ENCODE peak calls at places on chromosomes 4 and X, in eight cellular contexts. J is PC-9, W is hepatocyte, U is fibroblast of lung, T is DND-41, G is PC-3, B is endothelial cell of umbilical vein, Z is mammary epithelial cell. H is an unnamed sample.

GRCh38 chrX:140501321-140501720 is 3.5 kb downstream of the SOX3 start:
- DNase-seq in G (no peak), T (no peak), B (no peak), U (no peak), J (no peak), Z (no peak), W (no peak), H (peak)

GRCh38 chr4:153083447-153083921 is 120.8 kb upstream of the TRIM2 start:
- DNase-seq in Z (peak), G (peak), T (peak), U (peak), W (peak), B (peak), J (peak), H (peak)

GRCh38 chr4:97911236-97911906 is 231.9 kb downstream of the STPG2 start:
- DNase-seq in B (no peak), W (no peak), Z (no peak), J (no peak), G (no peak), T (no peak), U (no peak), H (peak)

GRCh38 chr4:22237846-22238513 is 277.9 kb downstream of the ADGRA3 start:
- DNase-seq in U (peak), B (no peak), G (no peak), W (peak), Z (no peak), J (no peak), T (no peak), H (peak)

GRCh38 chr4:38752393-38752961 is 30.3 kb downstream of the TLR10 start:
- DNase-seq in Z (peak), B (peak), U (peak), T (no peak), J (no peak), G (no peak), W (no peak), H (peak)

GRCh38 chr4:38939150-38939549 is 71.5 kb downstream of the FAM114A1 start:
- DNase-seq in W (no peak), G (no peak), U (no peak), T (no peak), B (no peak), J (no peak), Z (no peak), H (no peak)

GRCh38 chrX:152813211-152813610 is 17.3 kb downstream of the CETN2 start:
- DNase-seq in U (no peak), Z (no peak), B (no peak), G (no peak), J (no peak), W (no peak), T (no peak), H (no peak)

GRCh38 chr4:139651282-139652194 is 14.1 kb upstream of the MGST2 start:
- DNase-seq in T (peak), W (peak), B (peak), J (peak), U (peak), Z (peak), G (peak), H (peak)

GRCh38 chr4:69524708-69525107 is 29.0 kb upstream of the UGT2B4 start:
- DNase-seq in G (no peak), Z (no peak), W (no peak), T (no peak), B (no peak), J (no peak), U (peak), H (peak)

GRCh38 chrX:57241967-57242366 is 44.5 kb upstream of the FAAH2 start:
- DNase-seq in W (no peak), U (no peak), Z (no peak), B (no peak), J (no peak), G (peak), T (no peak), H (no peak)

GRCh38 chr4:3026531-3026930 is 47.8 kb downstream of the HTT-AS start:
- DNase-seq in W (no peak), U (no peak), J (no peak), G (no peak), T (no peak), Z (no peak), B (no peak), H (no peak)

GRCh38 chr4:33625762-33626161 is 2618.6 kb downstream of the ARAP2 start:
- DNase-seq in G (peak), T (no peak), W (peak), Z (no peak), U (peak), J (no peak), B (no peak), H (peak)

GRCh38 chr4:154076921-154077320 is 288.0 kb upstream of the SFRP2 start:
- DNase-seq in G (peak), B (no peak), J (no peak), T (no peak), W (no peak), Z (peak), U (no peak), H (no peak)

GRCh38 chr4:173520921-173521473 is 9.0 kb downstream of the HAND2 start:
- DNase-seq in U (no peak), J (no peak), W (no peak), B (no peak), G (no peak), T (no peak), Z (no peak), H (peak)
- TF ChIP-seq EZH2 in U (no peak), J (no peak), W (no peak), B (no peak), G (no peak), T (no peak), Z (no peak), H (no peak)

GRCh38 chr4:185122681-185123345 is 20.3 kb upstream of the SLC25A4 start:
- DNase-seq in U (no peak), W (no peak), G (peak), J (no peak), T (no peak), B (no peak), Z (peak), H (no peak)

GRCh38 chr4:185123479-185123878 is 19.6 kb upstream of the SLC25A4 start:
- DNase-seq in U (no peak), Z (no peak), T (no peak), J (no peak), W (no peak), G (no peak), B (no peak), H (no peak)

GRCh38 chr4:185127021-185127925 is 15.8 kb upstream of the SLC25A4 start:
- DNase-seq in U (no peak), B (peak), G (no peak), J (peak), W (peak), Z (peak), T (no peak), H (peak)

GRCh38 chr4:185134176-185134869 is 8.7 kb upstream of the SLC25A4 start:
- DNase-seq in W (peak), G (peak), J (no peak), B (peak), Z (peak), U (peak), T (no peak), H (peak)

DNA sequence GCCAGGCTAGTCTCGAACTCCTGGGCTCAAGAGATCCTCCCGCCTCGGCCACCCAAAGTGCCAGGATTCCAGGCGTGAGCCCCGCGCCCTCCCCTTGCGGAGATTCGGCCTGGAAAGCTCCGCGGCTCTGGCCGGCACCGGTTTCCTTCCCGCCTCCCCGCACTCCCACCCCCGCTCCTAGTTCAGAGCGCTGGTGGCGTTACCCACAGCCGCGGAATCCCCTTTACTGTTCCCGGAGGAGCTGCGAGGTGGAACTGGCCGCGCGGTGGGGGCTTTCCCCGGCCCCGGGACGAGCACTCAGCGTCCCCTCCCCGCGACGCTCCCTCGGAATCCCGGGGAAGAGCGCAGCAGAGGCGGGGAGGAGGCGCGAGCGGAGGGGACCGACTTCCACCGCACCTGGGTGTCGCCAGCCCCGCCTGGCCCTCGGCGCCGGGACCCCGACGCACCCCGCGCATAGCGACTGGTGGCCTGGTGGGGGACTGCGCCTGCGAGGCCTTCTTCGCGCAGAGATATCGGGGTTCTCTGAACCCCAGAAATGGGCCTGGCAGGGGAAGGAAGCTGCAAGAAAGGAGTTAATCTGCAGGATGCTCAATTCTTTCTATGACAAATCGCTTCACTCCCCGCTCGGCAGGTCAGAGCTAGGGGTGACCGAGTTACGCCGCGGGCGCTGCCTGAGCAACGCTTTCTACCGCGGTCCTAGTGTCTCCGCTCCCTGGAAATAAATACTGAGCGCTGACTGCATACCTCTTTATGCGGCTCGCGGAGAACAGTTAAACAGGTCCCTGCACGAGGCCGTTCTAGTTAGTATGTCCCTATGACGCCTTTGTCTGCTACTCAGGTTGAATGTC is 14.6 kb upstream of the SLC25A4 start:
- DNase-seq in B (peak), U (no peak), T (no peak), J (peak), G (no peak), W (peak), Z (peak), H (peak)
- TF ChIP-seq CTCF in B (no peak), U (no peak), T (no peak), J (no peak), G (no peak), W (no peak), Z (no peak), H (peak)

DNA sequence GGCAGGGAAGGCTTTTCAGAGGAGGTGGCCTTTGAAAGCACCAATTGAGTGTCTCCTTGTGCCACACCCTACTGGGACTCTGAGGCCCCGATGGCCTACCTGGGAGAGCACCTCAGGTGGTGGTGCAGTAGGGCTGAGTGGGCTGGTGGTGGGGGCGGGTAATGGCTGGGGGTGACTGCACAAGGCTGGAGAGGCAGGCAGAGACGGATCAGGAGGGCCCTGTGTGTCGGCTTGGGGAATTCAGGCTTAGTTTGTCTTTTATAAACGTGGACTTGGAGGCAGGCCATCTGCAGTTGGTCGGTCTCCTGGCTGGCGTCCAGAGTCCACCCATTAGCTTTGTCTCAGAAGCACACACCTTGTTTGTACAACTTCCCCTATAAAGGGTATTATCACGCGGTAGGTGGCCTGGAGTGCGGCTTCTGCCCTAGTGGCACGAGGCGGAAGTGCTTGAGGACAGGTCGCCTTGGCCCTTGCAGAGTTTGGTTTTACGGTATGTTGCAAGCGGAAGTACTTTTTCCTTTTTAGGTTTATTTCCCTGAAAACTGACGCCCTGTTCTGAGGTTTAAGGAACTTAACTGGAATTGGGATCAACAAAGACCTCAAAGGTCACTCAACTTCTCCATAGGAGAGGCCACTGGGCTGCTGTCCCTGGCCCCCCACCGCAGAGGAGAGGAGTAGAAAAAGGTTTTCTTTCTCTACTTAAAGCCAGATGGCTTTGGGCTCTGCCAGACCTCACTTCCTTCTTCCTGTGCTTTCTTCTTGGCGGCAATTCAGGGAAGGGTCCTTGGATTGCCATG is 8.0 kb downstream of the TBC1D14 start:
- DNase-seq in Z (no peak), J (peak), B (peak), W (peak), U (peak), T (no peak), G (peak), H (peak)
- H3K4me3 ChIP-seq in Z (no peak), J (peak), B (no peak), W (no peak), U (no peak), T (no peak), G (no peak), H (no peak)

GRCh38 chr4:104490096-104490769 is 4.5 kb downstream of the CXXC4 start:
- DNase-seq in W (no peak), Z (no peak), B (no peak), T (peak), J (no peak), U (peak), G (no peak), H (peak)
- TF ChIP-seq EZH2 in W (no peak), Z (no peak), B (no peak), T (no peak), J (no peak), U (no peak), G (no peak), H (no peak)

GRCh38 chrX:133958997-133959688 is 26.3 kb downstream of the GPC3 start:
- DNase-seq in B (no peak), U (peak), J (no peak), W (no peak), Z (no peak), T (no peak), G (peak), H (no peak)
- TF ChIP-seq CTCF in B (no peak), U (peak), J (no peak), W (no peak), Z (no peak), T (no peak), G (peak), H (no peak)

GRCh38 chr4:99099311-99099710 is 10.7 kb upstream of the ADH5 start:
- DNase-seq in W (no peak), T (no peak), J (no peak), Z (no peak), U (no peak), G (no peak), B (no peak), H (no peak)
- H3K4me3 ChIP-seq in W (no peak), T (no peak), J (peak), Z (no peak), U (no peak), G (no peak), B (no peak), H (no peak)

DNA sequence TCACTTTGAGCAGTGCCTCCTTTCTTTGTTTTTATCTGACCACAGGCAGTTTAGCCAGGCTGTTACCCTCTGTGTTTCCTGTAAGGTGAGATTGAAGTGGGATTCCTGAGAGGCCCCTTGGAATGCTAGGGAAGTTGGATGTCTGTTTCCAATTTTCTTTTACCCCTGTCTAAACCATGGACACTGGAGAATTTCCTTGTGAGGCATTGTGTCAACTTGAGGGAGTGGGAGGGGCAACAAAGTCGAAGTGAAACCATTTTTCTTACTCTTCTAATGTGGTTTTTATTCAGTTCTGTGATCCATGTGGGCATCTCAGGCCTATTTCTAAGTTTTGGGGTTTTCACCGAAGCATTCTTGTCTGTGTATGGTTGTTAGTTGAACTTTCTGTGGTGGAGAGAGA is 296.1 kb upstream of the UGT8 start:
- DNase-seq in W (no peak), B (no peak), U (no peak), G (no peak), T (no peak), J (no peak), Z (no peak), H (no peak)
- TF ChIP-seq EZH2 in W (no peak), B (no peak), U (no peak), G (no peak), T (no peak), J (no peak), Z (no peak), H (no peak)

H was measured in neural progenitor cell.